ENCODE peak calls at places on chromosome 11, in seven cellular contexts. V, U, P, F, J, Y and T are unnamed samples.

GRCh38 chr11:575324-575995 is 810 bp upstream of the PHRF1 start:
- DNase-seq in V (no peak), Y (peak), J (no peak), F (peak), P (no peak), U (no peak), T (no peak)

GRCh38 chr11:27100534-27100933 is 59.9 kb downstream of the BBOX1 start:
- DNase-seq in P (no peak), V (no peak), Y (no peak), J (no peak), F (no peak), U (no peak), T (no peak)

GRCh38 chr11:110362916-110363574 is 66.6 kb upstream of the RDX start:
- DNase-seq in Y (peak), J (no peak), V (peak), P (no peak), F (peak), U (no peak), T (no peak)

GRCh38 chr11:1290052-1291040 is 19.1 kb downstream of the TOLLIP start:
- DNase-seq in P (no peak), U (no peak), F (peak), Y (no peak), V (no peak), J (no peak), T (no peak)

GRCh38 chr11:119481667-119482400 is 58.9 kb upstream of the THY1 start:
- DNase-seq in F (peak), J (no peak), U (no peak), Y (no peak), P (no peak), V (no peak), T (peak)

GRCh38 chr11:61972796-61973602 is 5.6 kb upstream of the FTH1 start:
- DNase-seq in U (peak), P (no peak), J (no peak), V (peak), Y (no peak), F (no peak), T (peak)

GRCh38 chr11:109590782-109591181 is 168.8 kb downstream of the C11orf87 start:
- DNase-seq in Y (no peak), V (no peak), P (no peak), J (no peak), U (no peak), F (no peak), T (no peak)

GRCh38 chr11:113994077-113994954 is 19.4 kb downstream of the HTR3A start:
- DNase-seq in J (no peak), U (no peak), Y (no peak), P (peak), V (no peak), F (no peak), T (no peak)

GRCh38 chr11:85167038-85167437 is 460.1 kb downstream of the DLG2 start:
- DNase-seq in J (no peak), F (no peak), U (peak), P (no peak), V (no peak), Y (no peak), T (no peak)

GRCh38 chr11:85170184-85170583 is 457.0 kb downstream of the DLG2 start:
- DNase-seq in V (peak), Y (peak), J (no peak), P (no peak), U (peak), F (no peak), T (no peak)

GRCh38 chr11:85167471-85167870 is 459.7 kb downstream of the DLG2 start:
- DNase-seq in J (no peak), F (no peak), U (no peak), Y (no peak), P (no peak), V (no peak), T (no peak)

GRCh38 chr11:85164743-85165142 is 462.4 kb downstream of the DLG2 start:
- DNase-seq in P (no peak), Y (no peak), U (no peak), F (no peak), V (no peak), J (no peak), T (no peak)

GRCh38 chr11:85165819-85166218 is 461.3 kb downstream of the DLG2 start:
- DNase-seq in U (no peak), Y (no peak), V (no peak), F (no peak), P (no peak), J (no peak), T (no peak)
- TF ChIP-seq CTCF in U (no peak), Y (no peak), V (no peak), F (no peak), P (no peak), J (no peak), T (no peak)

GRCh38 chr11:65558002-65558784 is at the start of gene LTBP3:
- DNase-seq in J (peak), V (peak), F (peak), U (peak), Y (no peak), P (peak), T (no peak)
- TF ChIP-seq POLR2A in J (peak), V (peak), F (peak), U (peak), Y (no peak), P (no peak), T (no peak)

GRCh38 chr11:74703211-74703610 is 28.0 kb downstream of the CHRDL2 start:
- DNase-seq in V (no peak), F (no peak), U (no peak), P (no peak), Y (no peak), J (no peak), T (no peak)

GRCh38 chr11:74710291-74710938 is 20.8 kb downstream of the CHRDL2 start:
- DNase-seq in P (peak), J (no peak), U (peak), F (no peak), V (no peak), Y (no peak), T (no peak)

GRCh38 chr11:74709175-74709574 is 22.1 kb downstream of the CHRDL2 start:
- DNase-seq in P (no peak), U (no peak), J (no peak), Y (no peak), V (no peak), F (no peak), T (no peak)

GRCh38 chr11:74707602-74708510 is 23.4 kb downstream of the CHRDL2 start:
- DNase-seq in U (no peak), V (no peak), J (no peak), P (no peak), Y (no peak), F (no peak), T (no peak)

GRCh38 chr11:74707182-74707581 is 24.0 kb downstream of the CHRDL2 start:
- DNase-seq in F (no peak), Y (no peak), V (no peak), U (no peak), J (no peak), P (no peak), T (no peak)
- H3K4me3 ChIP-seq in F (no peak), Y (no peak), V (no peak), U (no peak), J (no peak), P (no peak), T (no peak)

GRCh38 chr11:69979632-69980031 is 98.5 kb upstream of the ANO1 start:
- DNase-seq in F (no peak), Y (no peak), P (no peak), U (no peak), J (no peak), V (no peak), T (no peak)
- TF ChIP-seq CTCF in F (no peak), Y (no peak), P (no peak), U (no peak), J (no peak), V (no peak), T (no peak)